ENCODE peak calls at places on chromosome 3, in nine cellular contexts. E is K562, A is SK-N-SH, Q is GM23338, H is Panc1, R is A549, X is GM12878, I is HL-60, V is HepG2. N is an unnamed sample.

GRCh38 chr3:182725372-182726251 is 67.7 kb upstream of the ATP11B start:
- DNase-seq in X (no peak), Q (peak; percentile 65), H (no peak), V (no peak), I (no peak), E (no peak), R (no peak), A (peak; percentile 73), N (no peak)

GRCh38 chr3:128787256-128788253 is 61.6 kb downstream of the RAB7A start:
- DNase-seq in H (peak; percentile 84), R (peak; percentile 50), Q (peak; percentile 82), A (peak; percentile 47), E (peak; percentile 29), V (peak; percentile 12), I (peak; percentile 81), X (no peak), N (peak; percentile 51)

GRCh38 chr3:190709351-190709773 is 153.1 kb downstream of the GMNC start:
- DNase-seq in V (no peak), X (no peak), H (no peak), I (no peak), A (no peak), E (no peak), Q (no peak), R (no peak), N (no peak)

GRCh38 chr3:28912120-28912885 is 368.6 kb upstream of the RBMS3 start:
- DNase-seq in I (no peak), Q (no peak), H (no peak), A (no peak), R (no peak), V (no peak), X (no peak), E (no peak), N (no peak)

GRCh38 chr3:138289701-138290100 is 40.0 kb downstream of the NME9 start:
- DNase-seq in I (no peak), R (no peak), X (no peak), A (no peak), H (no peak), V (no peak), E (no peak), Q (no peak), N (no peak)

GRCh38 chr3:77618686-77619085 is 578.8 kb downstream of the ROBO2 start:
- DNase-seq in H (no peak), Q (no peak), E (no peak), I (no peak), A (no peak), X (no peak), V (no peak), R (no peak), N (no peak)

GRCh38 chr3:45548724-45549123 is 45.8 kb upstream of the LIMD1 start:
- DNase-seq in R (no peak), H (no peak), X (no peak), E (no peak), A (no peak), Q (no peak), I (no peak), V (no peak), N (no peak)

GRCh38 chr3:16909802-16910201 is 25.0 kb downstream of the PLCL2 start:
- DNase-seq in Q (no peak), X (no peak), V (no peak), A (no peak), R (no peak), E (no peak), H (no peak), I (no peak), N (no peak)

GRCh38 chr3:171038342-171038741 is 11.8 kb upstream of the SLC2A2 start:
- DNase-seq in I (no peak), A (no peak), H (no peak), E (no peak), V (no peak), X (no peak), Q (no peak), R (no peak), N (no peak)

GRCh38 chr3:134666466-134666865 is 15.6 kb upstream of the KY start:
- DNase-seq in Q (no peak), E (no peak), I (no peak), H (no peak), A (no peak), V (no peak), X (no peak), R (no peak), N (no peak)

GRCh38 chr3:60399295-60399694 is 852.0 kb downstream of the FHIT start:
- DNase-seq in H (no peak), X (no peak), A (no peak), V (no peak), R (no peak), E (no peak), Q (no peak), I (no peak), N (no peak)

GRCh38 chr3:16665282-16665741 is 60.1 kb upstream of the DAZL start:
- DNase-seq in A (no peak), R (peak; percentile 6), Q (peak; percentile 60), E (no peak), H (no peak), I (no peak), X (no peak), V (no peak), N (peak; percentile 43)

GRCh38 chr3:156906275-156906674 is 80.1 kb downstream of the LEKR1 start:
- DNase-seq in V (no peak), R (no peak), H (no peak), X (no peak), Q (no peak), E (no peak), A (no peak), I (no peak), N (no peak)

DNA sequence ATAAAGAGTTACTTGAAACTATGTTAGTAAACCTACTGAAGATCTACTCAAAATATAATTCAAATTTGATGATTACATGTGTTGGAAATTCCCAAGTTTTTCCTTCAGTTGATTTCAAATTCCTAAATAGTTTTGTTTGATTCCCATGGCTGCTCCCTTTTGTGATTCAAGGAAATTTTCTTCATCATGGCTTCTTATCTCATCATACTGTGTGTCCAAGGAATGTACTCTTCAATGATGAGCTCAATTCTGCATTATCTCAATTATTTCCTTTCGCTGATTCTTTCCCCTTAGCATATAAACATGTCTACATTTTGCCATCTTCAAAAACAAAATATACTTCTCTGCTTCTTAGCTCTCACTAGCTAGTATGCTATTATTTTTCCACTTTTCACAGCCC is 460.4 kb upstream of the NAALADL2 start:
- DNase-seq in E (no peak), A (no peak), H (no peak), V (no peak), X (no peak), Q (no peak), R (no peak), I (no peak), N (no peak)
- TF ChIP-seq REST in E (no peak), A (no peak), H (no peak), V (no peak), X (no peak), Q (no peak), R (no peak), I (no peak), N (no peak)

DNA sequence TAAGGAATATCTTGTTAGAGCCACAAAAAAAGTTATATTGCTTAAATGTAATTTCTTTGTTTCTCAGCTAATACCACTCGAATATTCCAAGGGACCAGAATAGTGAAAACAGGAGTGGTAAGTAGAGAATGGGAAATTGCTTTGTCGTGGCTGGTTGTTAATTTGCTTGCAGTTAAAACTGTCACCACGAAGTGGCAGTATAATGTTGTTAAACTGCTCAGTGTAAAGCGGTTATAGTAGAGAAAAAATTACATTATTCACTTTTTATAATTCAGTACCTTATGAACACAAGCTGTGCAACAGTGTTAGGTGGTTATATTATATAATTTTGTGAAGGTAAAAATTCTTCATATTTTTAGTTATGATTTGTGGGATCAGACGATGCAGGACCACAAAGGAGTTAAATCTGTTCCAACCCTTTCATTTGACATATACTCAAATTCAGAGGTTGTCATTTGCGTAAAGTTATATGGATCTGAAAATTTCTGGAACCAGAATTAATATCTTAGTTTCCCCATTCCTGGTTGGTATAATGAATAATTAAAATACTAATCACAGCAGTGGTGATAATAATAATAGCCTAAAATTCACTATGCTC is 171.8 kb downstream of the FEZF2 start:
- DNase-seq in A (peak; percentile 65), V (peak; percentile 15), H (peak; percentile 8), I (no peak), E (peak; percentile 36), X (no peak), R (peak; percentile 16), Q (peak; percentile 76), N (peak; percentile 16)
- TF ChIP-seq REST in A (no peak), V (no peak), H (no peak), I (no peak), E (no peak), X (no peak), R (no peak), Q (no peak), N (no peak)

GRCh38 chr3:64454179-64454578 is 228.9 kb upstream of the PRICKLE2 start:
- DNase-seq in E (no peak), A (no peak), H (no peak), Q (no peak), V (no peak), R (no peak), X (no peak), I (no peak), N (no peak)
- TF ChIP-seq REST in E (no peak), A (no peak), H (no peak), Q (no peak), V (no peak), R (no peak), X (no peak), I (no peak), N (no peak)

DNA sequence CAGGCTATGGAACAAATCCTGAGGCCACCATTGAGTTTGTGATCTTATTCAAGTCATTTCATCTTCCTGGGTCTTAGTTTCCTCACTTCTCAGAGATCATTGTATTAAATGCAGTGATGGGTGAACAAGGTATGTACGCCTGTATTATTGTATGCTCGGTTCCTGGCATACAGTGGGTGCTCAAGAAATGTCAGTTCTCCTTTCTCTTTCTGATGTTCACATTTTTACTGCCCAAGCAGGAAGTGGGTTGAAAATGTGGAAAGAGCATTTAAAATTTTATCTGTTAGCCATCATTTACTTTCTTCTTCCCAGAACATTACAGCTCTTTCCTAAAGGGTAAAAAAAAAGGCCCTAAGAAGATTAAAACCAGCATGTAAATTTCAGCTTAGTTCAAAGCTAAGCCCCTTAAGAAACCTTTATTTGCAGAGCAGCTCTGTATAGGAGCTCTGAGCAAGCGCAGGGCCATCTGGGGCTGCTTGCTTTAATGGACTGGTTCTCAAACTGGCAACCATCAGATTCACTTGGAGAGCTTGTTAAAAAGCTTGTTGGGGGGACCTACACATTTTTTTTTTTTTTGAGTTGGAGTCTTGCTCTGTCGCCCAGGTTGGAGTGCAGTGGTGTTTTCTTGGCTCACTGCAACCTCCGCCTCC is 179.4 kb downstream of the CHST2 start:
- DNase-seq in V (no peak), E (no peak), Q (no peak), H (no peak), A (no peak), X (no peak), I (no peak), R (no peak), N (no peak)
- TF ChIP-seq REST in V (no peak), E (no peak), Q (no peak), H (no peak), A (no peak), X (no peak), I (no peak), R (no peak), N (no peak)

N was measured in HCT116.